ENCODE peak calls at places on chromosome 15, in ten cellular contexts. R is cardiac muscle cell; N is CD8-positive, alpha-beta memory T cell; G is left ventricle myocardium inferior; X is H7; Y is stomach; L is CD4-positive, alpha-beta memory T cell; Q is mesendoderm; H is Caco-2; D is IMR-90. Z is an unnamed sample. For H3K27me3 and H3K36me3, the result is how much of the 10 kb centered on the place peaks cover.

GRCh38 chr15:36925671-36926421 is 174.5 kb downstream of the MEIS2 start:
- DNase-seq in D (no peak), Q (peak), G (no peak), N (no peak), R (no peak), X (no peak), L (no peak), H (no peak), Y (no peak), Z (no peak)

GRCh38 chr15:68252925-68253534 is 23.5 kb upstream of the CLN6 start:
- DNase-seq in H (no peak), D (peak), L (peak), R (peak), Y (peak), Q (peak), G (no peak), X (peak), N (no peak), Z (no peak)

GRCh38 chr15:38440353-38441129 is 13.4 kb upstream of the FAM98B start:
- DNase-seq in L (no peak), Q (peak), D (peak), H (peak), G (no peak), N (no peak), Y (peak), X (peak), R (peak), Z (peak)

GRCh38 chr15:31437686-31438085 is 111.1 kb downstream of the KLF13 start:
- DNase-seq in L (peak), X (no peak), D (no peak), H (no peak), N (peak), Q (no peak), R (no peak), G (no peak), Y (no peak), Z (no peak)

GRCh38 chr15:99592135-99592845 is 26.5 kb downstream of the MEF2A start:
- DNase-seq in Y (no peak), L (no peak), N (no peak), G (no peak), H (no peak), R (no peak), Q (peak), X (no peak), D (peak), Z (no peak)

GRCh38 chr15:99467338-99467720 is 98.5 kb upstream of the MEF2A start:
- DNase-seq in Y (no peak), D (no peak), R (no peak), N (no peak), G (no peak), X (no peak), Q (no peak), H (no peak), L (no peak), Z (no peak)

GRCh38 chr15:69513986-69514385 is 61.4 kb downstream of the RPLP1 start:
- DNase-seq in G (no peak), Y (no peak), L (no peak), R (no peak), Q (no peak), X (no peak), N (no peak), D (no peak), H (no peak), Z (no peak)

GRCh38 chr15:36468746-36469145 is 110.7 kb upstream of the CDIN1 start:
- DNase-seq in H (no peak), L (no peak), D (peak), X (no peak), G (peak), Q (no peak), N (no peak), R (peak), Y (no peak), Z (peak)

GRCh38 chr15:60396964-60397771 is 618 bp downstream of the ANXA2 start:
- DNase-seq in Y (peak), G (peak), N (peak), D (peak), H (peak), R (peak), X (peak), Q (peak), L (peak), Z (peak)

GRCh38 chr15:25859838-25860645 is 3.1 kb downstream of the ATP10A start:
- DNase-seq in H (no peak), X (no peak), N (no peak), R (no peak), D (no peak), L (peak), Y (peak), G (no peak), Q (no peak), Z (no peak)

GRCh38 chr15:89836255-89837133 is 21.8 kb upstream of the ANPEP start:
- DNase-seq in L (no peak), H (no peak), Q (peak), R (peak), D (peak), X (no peak), Y (no peak), N (no peak), G (no peak), Z (no peak)

GRCh38 chr15:88872106-88872505 is 23.2 kb downstream of the HAPLN3 start:
- DNase-seq in N (no peak), L (no peak), G (no peak), Q (no peak), D (no peak), R (no peak), Y (no peak), H (no peak), X (no peak), Z (no peak)

GRCh38 chr15:69305204-69305931 is 6.7 kb downstream of the PAQR5 start:
- DNase-seq in X (no peak), H (no peak), D (peak), N (no peak), Q (peak), R (no peak), Y (no peak), L (no peak), G (no peak), Z (peak)

GRCh38 chr15:82122754-82123400 is 77.1 kb upstream of the MEX3B start:
- DNase-seq in G (no peak), H (no peak), R (no peak), N (no peak), L (no peak), Y (peak), D (peak), X (no peak), Q (peak), Z (no peak)

GRCh38 chr15:66900586-66901310 is 164.7 kb upstream of the SMAD3 start:
- DNase-seq in N (no peak), X (no peak), H (no peak), L (no peak), Y (no peak), G (no peak), Q (no peak), D (no peak), R (no peak), Z (no peak)

GRCh38 chr15:52290329-52290728 is 5.3 kb downstream of the MYO5C start:
- DNase-seq in Q (no peak), R (no peak), D (no peak), Y (no peak), H (no peak), N (no peak), X (no peak), L (no peak), G (no peak), Z (no peak)

GRCh38 chr15:26893351-26894065 is 26.6 kb downstream of the GABRA5 start:
- DNase-seq in L (no peak), Q (no peak), D (no peak), X (peak), Y (no peak), R (no peak), N (no peak), H (no peak), G (no peak), Z (no peak)

GRCh38 chr15:62777657-62778056 is 264.9 kb upstream of the TPM1 start:
- DNase-seq in N (no peak), L (no peak), R (no peak), X (no peak), Q (no peak), Y (no peak), D (peak), G (no peak), H (no peak), Z (no peak)

GRCh38 chr15:51202783-51203182 is 108.1 kb upstream of the TNFAIP8L3 start:
- DNase-seq in N (no peak), H (no peak), G (no peak), D (no peak), Q (no peak), R (no peak), X (no peak), Y (no peak), L (no peak), Z (no peak)

GRCh38 chr15:51818156-51818555 is 11.3 kb upstream of the TMOD3 start:
- DNase-seq in Q (no peak), N (no peak), L (no peak), Y (no peak), H (no peak), D (no peak), X (no peak), R (no peak), G (no peak), Z (no peak)

GRCh38 chr15:88832791-88833190 is 29.6 kb downstream of the ACAN start:
- DNase-seq in Y (no peak), H (no peak), X (no peak), L (no peak), Q (no peak), G (no peak), D (no peak), N (no peak), R (no peak), Z (no peak)

GRCh38 chr15:75817151-75817935 is 25.9 kb upstream of the UBE2Q2 start:
- DNase-seq in G (no peak), Y (no peak), H (no peak), N (no peak), R (no peak), Q (no peak), D (no peak), L (no peak), X (no peak), Z (no peak)

GRCh38 chr15:31472636-31473383 is 146.2 kb downstream of the KLF13 start:
- DNase-seq in R (no peak), X (peak), L (peak), Y (peak), N (peak), G (no peak), H (no peak), Q (no peak), D (peak), Z (no peak)

GRCh38 chr15:63915888-63916731 is 82.4 kb upstream of the HERC1 start:
- DNase-seq in X (peak), Y (no peak), N (no peak), H (no peak), Q (peak), R (peak), G (no peak), D (peak), L (no peak), Z (no peak)

GRCh38 chr15:63918901-63919348 is 85.2 kb upstream of the HERC1 start:
- DNase-seq in G (no peak), H (no peak), L (no peak), N (no peak), R (no peak), X (no peak), Y (no peak), Q (no peak), D (no peak), Z (no peak)

GRCh38 chr15:63920504-63921178 is 86.9 kb upstream of the HERC1 start:
- DNase-seq in R (no peak), D (no peak), G (no peak), L (no peak), N (no peak), X (no peak), Y (no peak), Q (no peak), H (no peak), Z (no peak)

GRCh38 chr15:63917588-63918316 is 84.0 kb upstream of the HERC1 start:
- DNase-seq in N (no peak), H (no peak), D (no peak), L (no peak), X (no peak), Q (no peak), Y (no peak), R (no peak), G (no peak), Z (no peak)

DNA sequence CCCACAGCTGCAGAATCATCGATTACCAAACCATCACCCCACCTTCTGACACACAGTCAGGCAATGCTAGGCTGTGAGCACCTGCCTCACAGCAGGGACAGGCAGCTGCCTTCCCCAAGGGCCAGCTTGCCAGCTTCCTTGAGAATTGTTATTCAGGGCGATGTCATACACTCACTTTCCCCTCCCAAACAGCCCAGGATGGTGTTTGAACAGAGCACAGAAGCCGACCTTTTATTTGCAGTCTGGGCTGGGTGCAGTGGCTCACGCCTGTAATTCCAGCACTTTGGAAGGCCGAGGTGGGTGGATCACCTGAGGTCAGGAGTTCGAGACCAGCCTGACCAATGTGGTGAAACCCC is 84.5 kb upstream of the HERC1 start:
- DNase-seq in Q (no peak), Y (no peak), D (no peak), H (no peak), G (no peak), R (no peak), L (no peak), X (no peak), N (no peak), Z (no peak)
- H3K27me3 ChIP-seq in Q (under half), Y (under half), D (under half), H (under half), G (under half), R (under half), L (under half), X (under half), N (under half), Z (under half)

GRCh38 chr15:43769584-43770228 is 7.1 kb downstream of the ELL3 start:
- DNase-seq in Q (peak), L (peak), Y (peak), D (peak), G (peak), R (peak), N (peak), X (peak), H (peak), Z (peak)
- H3K36me3 ChIP-seq in Q (under half), L (half or more), Y (half or more), D (under half), G (half or more), R (half or more), N (half or more), X (under half), H (under half), Z (half or more)

GRCh38 chr15:40926659-40927496 is 2.3 kb upstream of the DLL4 start:
- DNase-seq in N (no peak), Q (no peak), L (peak), G (no peak), Y (no peak), D (no peak), X (peak), R (no peak), H (no peak), Z (no peak)
- H3K27me3 ChIP-seq in N (under half), Q (half or more), L (under half), G (half or more), Y (half or more), D (under half), X (half or more), R (half or more), H (under half), Z (half or more)

DNA sequence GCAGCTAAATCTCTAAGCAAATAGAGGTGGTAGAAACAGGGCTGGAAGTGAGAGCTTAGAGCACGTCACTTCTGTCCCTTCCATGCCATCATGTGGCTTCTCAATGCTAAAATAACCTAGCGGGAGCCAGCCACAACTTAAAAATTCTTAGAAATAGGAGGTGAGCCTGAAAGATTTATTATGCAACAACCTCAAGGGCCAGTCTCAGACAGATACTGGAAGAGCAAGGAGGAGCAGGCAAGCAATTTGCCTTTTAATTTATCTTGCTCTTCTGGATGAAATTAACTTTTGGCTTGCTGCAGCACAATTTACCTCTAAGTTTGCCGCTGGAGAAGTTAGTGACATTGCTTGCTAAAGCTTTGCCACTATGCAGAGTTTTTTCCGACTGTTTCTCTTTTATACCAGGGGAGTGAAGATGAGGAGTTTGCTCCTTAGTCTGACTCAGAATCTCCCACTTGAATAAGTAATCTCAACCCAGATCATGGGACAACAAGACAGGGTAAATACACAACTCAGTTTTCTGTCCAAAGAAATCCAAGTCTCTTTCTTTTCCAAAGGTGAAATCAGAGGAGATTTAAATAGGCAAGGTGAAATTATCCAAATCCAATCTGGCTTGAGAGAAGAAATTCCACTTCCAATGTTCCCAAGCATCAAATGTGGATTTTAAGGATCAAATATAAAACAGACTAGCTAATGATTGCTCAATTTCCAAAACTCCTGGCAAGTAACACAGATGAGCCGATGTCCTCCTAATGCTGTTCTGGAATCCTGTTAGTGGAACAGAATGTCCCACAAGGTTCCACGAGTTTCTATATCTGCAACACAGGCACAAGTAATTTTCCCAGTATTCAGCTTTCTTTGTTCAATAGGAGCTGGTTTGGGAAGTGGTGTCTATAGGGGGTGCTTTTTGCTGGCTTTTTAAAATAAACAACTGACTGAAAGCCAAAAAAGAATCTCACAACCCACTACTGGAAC is 329.4 kb upstream of the RORA start:
- DNase-seq in Q (no peak), Y (no peak), D (no peak), N (no peak), H (no peak), X (no peak), L (no peak), R (no peak), G (no peak), Z (no peak)
- H3K36me3 ChIP-seq in Q (under half), Y (under half), D (under half), N (under half), H (under half), X (under half), L (under half), R (under half), G (under half), Z (under half)

GRCh38 chr15:77625376-77625775 is 7.3 kb downstream of the LINGO1 start:
- DNase-seq in G (no peak), Y (no peak), Q (no peak), R (no peak), L (no peak), X (peak), N (no peak), H (no peak), D (no peak), Z (no peak)
- H3K27me3 ChIP-seq in G (under half), Y (under half), Q (under half), R (under half), L (under half), X (under half), N (under half), H (under half), D (half or more), Z (under half)

DNA sequence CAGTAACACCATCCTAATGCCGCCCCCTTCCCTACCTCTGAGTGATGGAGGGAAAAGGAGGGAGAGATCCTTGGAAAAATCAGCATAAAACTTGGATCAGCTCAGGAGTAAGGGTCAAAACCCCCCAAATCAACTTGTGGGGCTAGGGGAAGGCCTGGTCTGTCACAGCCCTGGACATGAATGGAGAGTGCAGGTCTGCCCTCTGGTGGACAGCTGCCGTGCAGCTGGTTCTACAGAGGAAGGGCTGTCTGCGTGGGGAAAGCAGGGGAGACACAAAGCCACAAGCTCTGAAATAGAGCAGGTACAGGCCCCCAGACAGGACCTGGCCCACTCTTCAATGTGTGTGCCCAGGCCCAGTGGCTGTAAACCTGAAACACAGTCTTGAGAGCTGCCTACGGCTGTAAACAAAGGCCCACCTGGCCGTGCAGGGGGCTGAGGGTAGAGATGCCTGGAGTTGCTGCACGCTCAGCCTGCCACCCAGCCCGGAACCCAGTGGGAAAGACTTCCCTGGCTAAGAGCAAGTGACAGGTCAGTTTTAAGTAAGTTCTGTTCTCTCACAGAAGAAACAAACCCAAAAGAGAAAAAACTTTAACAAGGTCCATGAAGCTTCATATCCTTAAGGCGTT is 16.4 kb downstream of the CLK3 start:
- DNase-seq in D (peak), H (peak), Q (peak), L (peak), R (peak), Y (peak), X (peak), N (peak), G (peak), Z (no peak)
- H3K36me3 ChIP-seq in D (half or more), H (under half), Q (under half), L (half or more), R (half or more), Y (half or more), X (under half), N (half or more), G (half or more), Z (half or more)

DNA sequence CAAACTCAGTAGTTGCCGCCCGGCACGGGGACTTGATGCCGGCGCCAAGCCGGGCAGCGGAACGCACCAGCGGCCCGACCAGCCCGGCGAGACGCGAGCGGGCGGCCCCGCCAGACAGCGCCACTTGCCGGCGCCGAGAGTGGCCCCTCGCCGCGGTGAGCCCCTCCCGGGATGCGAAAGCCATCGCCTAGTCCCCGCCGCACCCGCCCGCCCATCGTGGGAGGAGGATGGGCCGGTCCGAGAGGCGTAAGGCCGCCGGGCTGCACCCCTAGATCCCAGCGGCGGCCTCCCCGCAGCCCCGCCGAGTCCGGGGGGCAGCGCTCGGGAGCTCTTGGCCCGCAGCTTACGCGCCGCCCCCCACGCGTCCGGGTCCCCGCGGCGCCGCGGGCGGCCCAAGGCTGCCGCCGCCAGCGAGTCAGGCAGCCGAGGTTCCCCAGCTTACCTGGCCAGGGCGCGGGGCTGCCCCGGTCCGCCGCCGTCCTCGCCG is 609 bp downstream of the GOLGA8A start:
- DNase-seq in L (peak), X (peak), D (peak), G (peak), Q (peak), H (no peak), Y (peak), R (peak), N (no peak), Z (peak)
- H3K27me3 ChIP-seq in L (under half), X (under half), D (under half), G (under half), Q (under half), H (under half), Y (under half), R (under half), N (under half), Z (under half)

DNA sequence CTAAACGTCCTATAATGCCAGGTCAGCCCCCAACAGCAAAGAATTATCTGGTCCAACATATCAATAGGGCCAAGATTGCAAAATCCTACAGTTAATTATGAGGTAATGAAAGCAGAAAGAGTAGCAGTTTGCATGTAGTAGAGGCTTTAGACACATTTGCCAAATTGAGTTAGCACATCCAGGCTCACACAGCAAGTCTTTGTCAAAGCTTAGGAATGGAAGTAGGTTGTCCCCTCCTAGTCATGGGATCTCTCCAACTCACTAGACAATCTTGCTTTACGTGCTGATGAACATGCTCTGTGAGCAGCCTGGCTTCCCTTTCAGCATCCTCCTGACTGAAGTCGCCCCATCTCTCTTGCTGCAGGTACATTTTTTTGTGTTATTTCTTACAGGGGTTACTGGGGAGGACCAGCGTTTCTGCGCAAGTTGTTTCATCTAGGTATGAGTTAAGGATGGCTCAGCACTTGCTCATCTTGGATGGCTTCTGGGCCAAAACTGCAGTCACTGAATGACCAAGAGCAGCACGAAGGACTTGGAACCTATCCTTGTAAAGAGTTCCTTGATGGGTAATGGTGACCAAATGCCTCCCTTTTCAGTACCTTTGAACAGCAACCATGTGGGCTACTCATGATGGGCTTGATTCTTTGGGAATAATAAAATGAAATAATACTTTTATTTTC is 55.9 kb downstream of the SQOR start:
- DNase-seq in R (no peak), X (no peak), D (no peak), N (no peak), Q (no peak), G (no peak), Y (no peak), L (no peak), H (no peak), Z (no peak)
- H3K36me3 ChIP-seq in R (under half), X (under half), D (under half), N (under half), Q (under half), G (half or more), Y (half or more), L (under half), H (under half), Z (half or more)

Z was measured in lower lobe of right lung.